ENCODE peak calls at places on chromosomes 6 and 20, in five cellular contexts. E, Q, T, R and Z are unnamed samples.

GRCh38 chr6:152723398-152723797 is 25.7 kb downstream of the MYCT1 start:
- DNase-seq in E (no peak), Q (no peak), T (peak), R (no peak), Z (no peak)

GRCh38 chr6:122567034-122567433 is 43.2 kb upstream of the PKIB start:
- DNase-seq in E (no peak), Q (no peak), T (no peak), R (no peak), Z (no peak)

GRCh38 chr6:151176941-151177760 is 62.6 kb upstream of the AKAP12 start:
- DNase-seq in E (no peak), Q (no peak), T (no peak), R (no peak), Z (peak)

GRCh38 chr20:20568604-20569205 is 143.7 kb downstream of the RALGAPA2 start:
- DNase-seq in E (peak), Q (no peak), T (peak), R (peak), Z (peak)

GRCh38 chr6:22349528-22349927 is 52.7 kb upstream of the PRL start:
- DNase-seq in E (no peak), Q (no peak), T (no peak), R (no peak), Z (no peak)

GRCh38 chr6:153051801-153052200 is 49.3 kb upstream of the MTRF1L start:
- DNase-seq in E (no peak), Q (no peak), T (no peak), R (no peak), Z (no peak)

GRCh38 chr6:5379647-5380242 is 118.4 kb downstream of the FARS2 start:
- DNase-seq in E (peak), Q (peak), T (peak), R (peak), Z (peak)

GRCh38 chr6:45678063-45678620 is 300.4 kb upstream of the SUPT3H start:
- DNase-seq in E (no peak), Q (no peak), T (no peak), R (no peak), Z (no peak)

GRCh38 chr20:10065154-10065833 is 30.5 kb downstream of the ANKEF1 start:
- DNase-seq in E (no peak), Q (no peak), T (peak), R (peak), Z (peak)

GRCh38 chr20:47973519-47974233 is 188.4 kb upstream of the SULF2 start:
- DNase-seq in E (peak), Q (peak), T (no peak), R (no peak), Z (peak)

GRCh38 chr6:37137881-37138568 is 31.9 kb upstream of the PIM1 start:
- DNase-seq in E (no peak), Q (peak), T (peak), R (peak), Z (no peak)
- H2BK120ac ChIP-seq in E (no peak), Q (peak), T (peak), R (peak), Z (peak)

GRCh38 chr6:90217621-90218496 is 78.8 kb downstream of the BACH2 start:
- DNase-seq in E (no peak), Q (peak), T (no peak), R (no peak), Z (no peak)
- H2BK15ac ChIP-seq in E (no peak), Q (no peak), T (peak), R (no peak), Z (peak)

GRCh38 chr20:41340327-41341055 is at the start of gene LPIN3:
- DNase-seq in E (peak), Q (peak), T (peak), R (peak), Z (peak)
- H2AK5ac ChIP-seq in E (peak), Q (no peak), T (peak), R (peak), Z (peak)

DNA sequence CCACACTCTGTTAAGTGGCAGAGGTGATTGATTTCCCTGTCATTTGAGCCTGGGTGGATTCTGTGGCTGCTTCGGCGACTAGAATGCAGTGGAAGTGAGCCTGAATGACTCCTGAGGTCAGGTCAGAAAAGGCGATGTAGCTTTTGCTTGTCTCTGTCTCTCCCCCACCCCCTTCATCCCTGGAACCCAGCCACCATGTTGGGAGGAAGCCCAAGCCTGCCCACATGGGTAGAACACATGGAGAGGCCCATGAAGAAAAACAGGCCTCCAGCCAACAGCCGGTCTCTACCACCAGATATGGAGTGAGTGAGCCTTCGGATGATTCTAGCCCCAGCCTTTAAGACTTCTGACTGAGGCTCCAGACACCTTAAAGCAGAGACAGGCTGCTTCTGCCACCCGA is 181.0 kb downstream of the TFAP2C start:
- DNase-seq in E (no peak), Q (no peak), T (no peak), R (no peak), Z (no peak)
- H2BK120ac ChIP-seq in E (no peak), Q (no peak), T (no peak), R (no peak), Z (no peak)

GRCh38 chr20:44908987-44909871 is 631 bp upstream of the PABPC1L start:
- DNase-seq in E (peak), Q (no peak), T (no peak), R (peak), Z (peak)

GRCh38 chr20:44912189-44912588 is 2.3 kb downstream of the PABPC1L start:
- DNase-seq in E (no peak), Q (no peak), T (no peak), R (no peak), Z (peak)

GRCh38 chr20:44911264-44911921 is 1.5 kb downstream of the PABPC1L start:
- DNase-seq in E (peak), Q (peak), T (peak), R (peak), Z (peak)

GRCh38 chr20:44909872-44910689 is at the start of gene PABPC1L:
- DNase-seq in E (peak), Q (peak), T (peak), R (peak), Z (peak)

DNA sequence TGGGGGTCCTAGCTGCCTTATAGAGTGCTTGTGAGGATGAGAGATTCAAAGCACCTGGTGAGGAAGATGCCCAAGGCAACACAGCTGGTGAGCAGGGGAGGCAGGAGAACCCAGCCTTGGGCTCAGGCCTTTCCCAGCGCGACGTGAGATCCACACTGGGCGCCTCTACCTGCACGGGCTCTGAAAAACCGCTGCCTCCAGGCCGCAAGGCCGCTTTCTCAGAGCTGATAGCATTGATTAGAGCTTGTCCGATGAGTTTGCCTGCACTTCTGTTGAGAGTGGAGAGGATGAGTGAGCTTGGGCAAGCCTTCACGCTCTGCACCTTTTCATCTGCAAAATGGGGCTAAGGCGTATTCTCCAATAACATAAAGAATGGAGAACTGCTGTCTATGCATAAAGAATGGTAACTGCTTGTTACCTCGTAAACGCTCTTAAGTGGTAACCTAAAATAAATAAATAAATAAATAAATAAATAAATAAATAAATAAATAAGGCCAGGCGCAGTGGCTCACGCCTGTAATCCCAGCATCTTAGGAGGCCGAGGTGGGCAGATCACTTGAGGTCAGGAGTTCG is 916 bp downstream of the PABPC1L start:
- DNase-seq in E (peak), Q (no peak), T (no peak), R (no peak), Z (peak)
- H2BK15ac ChIP-seq in E (no peak), Q (peak), T (no peak), R (no peak), Z (no peak)

GRCh38 chr6:168011291-168011690 is 13.8 kb downstream of the KIF25 start:
- DNase-seq in E (no peak), Q (no peak), T (no peak), R (no peak), Z (no peak)
- H2AK5ac ChIP-seq in E (no peak), Q (no peak), T (no peak), R (no peak), Z (no peak)

DNA sequence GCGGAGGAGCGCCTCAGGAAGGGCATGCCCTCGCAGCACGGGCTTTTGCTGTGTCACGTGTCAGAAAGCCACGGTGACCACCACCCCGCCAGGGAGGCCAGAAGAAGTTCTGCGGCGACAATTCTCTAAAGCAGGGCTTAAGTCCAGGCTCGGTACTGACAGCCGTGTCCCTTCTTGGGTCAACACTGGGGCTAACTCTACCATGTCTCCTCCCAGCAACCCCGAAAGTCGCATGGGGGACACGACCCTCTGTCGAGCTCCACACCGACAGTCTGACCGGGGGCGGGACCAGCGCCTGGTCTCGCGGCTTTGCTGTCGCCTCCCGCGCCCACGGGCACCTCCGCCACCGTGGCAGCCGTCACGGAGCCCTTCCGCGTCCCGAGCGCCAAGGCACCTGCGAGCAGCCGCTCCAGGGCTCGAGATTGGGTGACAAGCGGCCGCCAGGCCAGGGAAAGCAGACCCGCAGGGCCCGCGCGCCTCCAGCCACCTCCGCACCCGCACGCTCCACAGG is 534 bp downstream of the NANP start:
- DNase-seq in E (no peak), Q (peak), T (peak), R (peak), Z (peak)
- H2BK120ac ChIP-seq in E (no peak), Q (no peak), T (no peak), R (peak), Z (no peak)

GRCh38 chr6:90413396-90413795 is 116.8 kb upstream of the BACH2 start:
- DNase-seq in E (no peak), Q (no peak), T (no peak), R (no peak), Z (no peak)

GRCh38 chr6:90416322-90416721 is 119.7 kb upstream of the BACH2 start:
- DNase-seq in E (no peak), Q (no peak), T (no peak), R (no peak), Z (no peak)

GRCh38 chr6:90413867-90414266 is 117.2 kb upstream of the BACH2 start:
- DNase-seq in E (no peak), Q (no peak), T (peak), R (peak), Z (peak)

GRCh38 chr6:90414352-90414751 is 117.7 kb upstream of the BACH2 start:
- DNase-seq in E (no peak), Q (no peak), T (no peak), R (no peak), Z (no peak)

DNA sequence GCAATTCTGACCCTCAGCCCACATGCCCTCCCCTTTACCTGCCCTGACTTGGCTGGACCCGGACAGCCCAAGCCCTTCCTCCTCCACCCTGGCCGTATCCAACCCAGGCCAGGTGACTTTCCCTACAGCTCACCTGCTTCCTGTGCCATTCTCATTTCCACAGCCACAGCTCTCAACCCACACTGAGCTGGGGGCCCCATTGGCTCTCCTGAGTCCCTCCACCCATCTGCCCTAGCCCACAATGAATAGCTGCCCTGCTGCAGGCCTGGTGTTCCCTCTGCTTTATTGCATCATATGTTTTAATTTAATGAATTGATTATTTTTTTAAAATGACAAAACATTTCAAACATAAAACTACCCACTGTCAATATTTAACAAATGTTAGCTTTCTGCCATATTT is 118.5 kb upstream of the BACH2 start:
- DNase-seq in E (no peak), Q (no peak), T (no peak), R (no peak), Z (no peak)
- H2BK15ac ChIP-seq in E (no peak), Q (no peak), T (no peak), R (no peak), Z (no peak)

GRCh38 chr6:125711013-125711675 is 38.3 kb upstream of the HEY2 start:
- DNase-seq in E (no peak), Q (no peak), T (no peak), R (no peak), Z (no peak)

GRCh38 chr6:125718109-125718508 is 31.3 kb upstream of the HEY2 start:
- DNase-seq in E (no peak), Q (no peak), T (no peak), R (no peak), Z (no peak)

GRCh38 chr6:125717120-125717731 is 32.2 kb upstream of the HEY2 start:
- DNase-seq in E (no peak), Q (no peak), T (no peak), R (no peak), Z (no peak)

GRCh38 chr6:125714431-125715090 is 34.9 kb upstream of the HEY2 start:
- DNase-seq in E (no peak), Q (no peak), T (no peak), R (no peak), Z (no peak)
- H2AK5ac ChIP-seq in E (no peak), Q (no peak), T (no peak), R (no peak), Z (no peak)

DNA sequence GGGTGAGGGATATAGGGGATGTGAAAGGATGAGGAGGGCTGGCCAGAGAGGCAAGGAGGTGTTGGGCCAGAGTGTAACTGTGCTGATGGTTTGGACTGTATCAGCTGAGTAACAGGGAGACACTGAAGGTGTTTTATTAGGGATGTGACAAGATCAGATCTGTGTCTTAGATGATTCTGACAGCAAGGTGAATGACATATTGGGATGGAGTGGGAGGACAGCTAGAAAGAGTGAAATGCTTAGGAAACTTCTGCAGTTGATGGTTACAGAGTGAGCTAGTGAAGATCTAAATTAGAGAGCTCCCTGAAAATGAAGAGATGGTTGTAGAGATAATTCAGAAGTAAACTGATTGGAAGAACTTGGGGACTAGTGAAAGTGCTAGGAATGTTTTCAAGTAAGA is 47.2 kb upstream of the ELOVL5 start:
- DNase-seq in E (no peak), Q (no peak), T (no peak), R (no peak), Z (no peak)
- H2BK120ac ChIP-seq in E (no peak), Q (no peak), T (no peak), R (no peak), Z (no peak)